ENCODE peak calls at places on chromosomes 13 and 19, in seven cellular contexts. One of them, this sample, is unnamed.

GRCh38 chr13:20411638-20412342 is 113.9 kb downstream of the CRYL1 start:
- DNase-seq in NCI-H2081: no peak
- DNase-seq in NCI-H524 treated with DMSO at 0.1 percent for 48 hours: no peak
- DNase-seq in fibroblast of lung: no peak
- DNase-seq in activated CD8-positive, alpha-beta memory T cell treated with anti-CD3 and anti-CD28 coated beads for 48 hours: no peak
- DNase-seq in astrocyte of the spinal cord: no peak
- DNase-seq in activated T-cell treated with anti-CD3 and anti-CD28 coated beads, Interleukin-2, amount 50 U/mL, for 4 hours: no peak
- DNase-seq in this sample: no peak

GRCh38 chr19:17948474-17948966 is 15.7 kb downstream of the CCDC124 start:
- DNase-seq in NCI-H2081: no peak
- DNase-seq in NCI-H524 treated with DMSO at 0.1 percent for 48 hours: peak
- DNase-seq in fibroblast of lung: no peak
- DNase-seq in activated CD8-positive, alpha-beta memory T cell treated with anti-CD3 and anti-CD28 coated beads for 48 hours: no peak
- DNase-seq in astrocyte of the spinal cord: no peak
- DNase-seq in activated T-cell treated with anti-CD3 and anti-CD28 coated beads, Interleukin-2, amount 50 U/mL, for 4 hours: no peak
- DNase-seq in this sample: no peak

GRCh38 chr13:94192576-94192975 is 286.9 kb downstream of the DCT start:
- DNase-seq in NCI-H2081: peak
- DNase-seq in NCI-H524 treated with DMSO at 0.1 percent for 48 hours: no peak
- DNase-seq in fibroblast of lung: no peak
- DNase-seq in activated CD8-positive, alpha-beta memory T cell treated with anti-CD3 and anti-CD28 coated beads for 48 hours: no peak
- DNase-seq in astrocyte of the spinal cord: peak
- DNase-seq in activated T-cell treated with anti-CD3 and anti-CD28 coated beads, Interleukin-2, amount 50 U/mL, for 4 hours: no peak
- DNase-seq in this sample: no peak

GRCh38 chr19:31214086-31214485 is 135.2 kb downstream of the TSHZ3 start:
- DNase-seq in NCI-H2081: no peak
- DNase-seq in NCI-H524 treated with DMSO at 0.1 percent for 48 hours: no peak
- DNase-seq in fibroblast of lung: peak
- DNase-seq in activated CD8-positive, alpha-beta memory T cell treated with anti-CD3 and anti-CD28 coated beads for 48 hours: peak
- DNase-seq in astrocyte of the spinal cord: peak
- DNase-seq in activated T-cell treated with anti-CD3 and anti-CD28 coated beads, Interleukin-2, amount 50 U/mL, for 4 hours: peak
- DNase-seq in this sample: peak

GRCh38 chr19:47377208-47377701 is 28.1 kb downstream of the DHX34 start:
- DNase-seq in NCI-H2081: peak
- DNase-seq in NCI-H524 treated with DMSO at 0.1 percent for 48 hours: no peak
- DNase-seq in fibroblast of lung: no peak
- DNase-seq in activated CD8-positive, alpha-beta memory T cell treated with anti-CD3 and anti-CD28 coated beads for 48 hours: no peak
- DNase-seq in astrocyte of the spinal cord: no peak
- DNase-seq in activated T-cell treated with anti-CD3 and anti-CD28 coated beads, Interleukin-2, amount 50 U/mL, for 4 hours: no peak
- DNase-seq in this sample: no peak

GRCh38 chr13:28320884-28321574 is 173.9 kb downstream of the FLT1 start:
- DNase-seq in NCI-H2081: peak
- DNase-seq in NCI-H524 treated with DMSO at 0.1 percent for 48 hours: no peak
- DNase-seq in fibroblast of lung: no peak
- DNase-seq in activated CD8-positive, alpha-beta memory T cell treated with anti-CD3 and anti-CD28 coated beads for 48 hours: no peak
- DNase-seq in astrocyte of the spinal cord: no peak
- DNase-seq in activated T-cell treated with anti-CD3 and anti-CD28 coated beads, Interleukin-2, amount 50 U/mL, for 4 hours: no peak
- DNase-seq in this sample: no peak

GRCh38 chr13:112702341-112702982 is 12.6 kb downstream of the ATP11A start:
- DNase-seq in NCI-H2081: no peak
- DNase-seq in NCI-H524 treated with DMSO at 0.1 percent for 48 hours: no peak
- DNase-seq in fibroblast of lung: no peak
- DNase-seq in activated CD8-positive, alpha-beta memory T cell treated with anti-CD3 and anti-CD28 coated beads for 48 hours: no peak
- DNase-seq in astrocyte of the spinal cord: no peak
- DNase-seq in activated T-cell treated with anti-CD3 and anti-CD28 coated beads, Interleukin-2, amount 50 U/mL, for 4 hours: no peak
- DNase-seq in this sample: no peak

GRCh38 chr19:46368116-46368515 is 21.2 kb downstream of the PPP5C start:
- DNase-seq in NCI-H2081: no peak
- DNase-seq in NCI-H524 treated with DMSO at 0.1 percent for 48 hours: peak
- DNase-seq in fibroblast of lung: no peak
- DNase-seq in activated CD8-positive, alpha-beta memory T cell treated with anti-CD3 and anti-CD28 coated beads for 48 hours: no peak
- DNase-seq in astrocyte of the spinal cord: no peak
- DNase-seq in activated T-cell treated with anti-CD3 and anti-CD28 coated beads, Interleukin-2, amount 50 U/mL, for 4 hours: no peak
- DNase-seq in this sample: no peak